ENCODE peak calls at places on chromosomes 6 and 20, in five cellular contexts. J is K562, L is H1, T is GM12878, F is HepG2. S is an unnamed sample.

GRCh38 chr6:134739299-134740090 is 210.4 kb downstream of the ALDH8A1 start:
- DNase-seq in J (no peak), L (no peak), T (no peak), F (no peak), S (no peak)

GRCh38 chr6:34202329-34203201 is 34.1 kb upstream of the HMGA1 start:
- DNase-seq in J (no peak), L (peak; percentile 67), T (no peak), F (no peak), S (peak; percentile 69)

GRCh38 chr6:131390322-131390721 is 182.7 kb upstream of the ARG1 start:
- DNase-seq in J (no peak), L (no peak), T (no peak), F (no peak), S (no peak)

GRCh38 chr20:34581341-34582189 is 23.0 kb downstream of the MAP1LC3A start:
- DNase-seq in J (no peak), L (no peak), T (peak; percentile 21), F (no peak), S (no peak)

GRCh38 chr6:26233608-26234420 is 131.2 kb upstream of the BTN3A2 start:
- DNase-seq in J (peak; percentile 75), L (no peak), T (peak; percentile 75), F (no peak), S (no peak)

GRCh38 chr6:84768442-84769174 is 4.2 kb upstream of the TBX18 start:
- DNase-seq in J (peak; percentile 38), L (peak; percentile 60), T (no peak), F (no peak), S (peak; percentile 64)

GRCh38 chr20:25220021-25220730 is 24.7 kb downstream of the ENTPD6 start:
- DNase-seq in J (peak; percentile 15), L (no peak), T (no peak), F (no peak), S (peak; percentile 42)

GRCh38 chr20:17822540-17823155 is 122.9 kb downstream of the BANF2 start:
- DNase-seq in J (no peak), L (no peak), T (no peak), F (no peak), S (no peak)

GRCh38 chr6:129314575-129314974 is 395.4 kb downstream of the ARHGAP18 start:
- DNase-seq in J (no peak), L (no peak), T (no peak), F (no peak), S (no peak)

GRCh38 chr20:25223179-25223661 is 24.7 kb upstream of the PYGB start:
- DNase-seq in J (peak; percentile 81), L (no peak), T (no peak), F (peak; percentile 91), S (no peak)

GRCh38 chr6:148629197-148629909 is 117.5 kb upstream of the UST start:
- DNase-seq in J (no peak), L (no peak), T (no peak), F (no peak), S (no peak)

GRCh38 chr6:75230484-75231325 is 12.9 kb downstream of the COX7A2 start:
- DNase-seq in J (peak; percentile 57), L (no peak), T (no peak), F (peak; percentile 58), S (peak; percentile 41)

GRCh38 chr6:121437861-121438651 is 2.6 kb downstream of the GJA1 start:
- DNase-seq in J (no peak), L (no peak), T (no peak), F (no peak), S (peak; percentile 60)

GRCh38 chr6:29887819-29888581 is 54.3 kb upstream of the HLA-A start:
- DNase-seq in J (no peak), L (peak; percentile 86), T (peak; percentile 25), F (no peak), S (peak; percentile 71)

GRCh38 chr6:152420696-152421095 is 216.5 kb downstream of the SYNE1 start:
- DNase-seq in J (no peak), L (no peak), T (no peak), F (no peak), S (no peak)

GRCh38 chr6:128632131-128632530 is 111.7 kb upstream of the PTPRK start:
- DNase-seq in J (no peak), L (no peak), T (no peak), F (peak; percentile 73), S (no peak)

GRCh38 chr6:151067684-151068596 is 171.8 kb upstream of the AKAP12 start:
- DNase-seq in J (no peak), L (peak; percentile 33), T (no peak), F (peak; percentile 96), S (no peak)

GRCh38 chr6:53938810-53939209 is 144.0 kb downstream of the LRRC1 start:
- DNase-seq in J (no peak), L (no peak), T (no peak), F (no peak), S (no peak)

GRCh38 chr6:101666256-101666655 is 272.7 kb downstream of the GRIK2 start:
- DNase-seq in J (no peak), L (no peak), T (no peak), F (peak; percentile 0), S (no peak)

GRCh38 chr20:48308232-48308781 is 519.5 kb downstream of the PREX1 start:
- DNase-seq in J (no peak), L (no peak), T (no peak), F (no peak), S (no peak)

GRCh38 chr20:56780266-56780665 is 151.2 kb downstream of the TFAP2C start:
- DNase-seq in J (no peak), L (no peak), T (no peak), F (no peak), S (no peak)

GRCh38 chr6:141607956-141608355 is 524.8 kb upstream of the GJE1 start:
- DNase-seq in J (no peak), L (no peak), T (no peak), F (no peak), S (no peak)

GRCh38 chr20:10780901-10781300 is 107.1 kb upstream of the JAG1 start:
- DNase-seq in J (no peak), L (no peak), T (no peak), F (no peak), S (no peak)

GRCh38 chr6:35441642-35442041 is 10.5 kb upstream of the FANCE start:
- DNase-seq in J (no peak), L (no peak), T (no peak), F (no peak), S (no peak)

GRCh38 chr6:2862712-2863174 is 21.1 kb upstream of the SERPINB1 start:
- DNase-seq in J (no peak), L (no peak), T (peak; percentile 93), F (no peak), S (no peak)

GRCh38 chr6:98094696-98095095 is 739.7 kb upstream of the POU3F2 start:
- DNase-seq in J (no peak), L (no peak), T (no peak), F (no peak), S (no peak)

GRCh38 chr6:13267142-13267621 is 61.2 kb downstream of the TBC1D7 start:
- DNase-seq in J (no peak), L (no peak), T (no peak), F (no peak), S (no peak)

GRCh38 chr6:139515511-139515910 is 141.1 kb upstream of the CITED2 start:
- DNase-seq in J (no peak), L (no peak), T (no peak), F (peak; percentile 31), S (no peak)

GRCh38 chr6:135995160-135995898 is 143.8 kb downstream of the PDE7B start:
- DNase-seq in J (no peak), L (no peak), T (no peak), F (no peak), S (no peak)

GRCh38 chr6:43434001-43434400 is 6.7 kb downstream of the ABCC10 start:
- DNase-seq in J (no peak), L (no peak), T (no peak), F (no peak), S (no peak)

GRCh38 chr6:11398451-11399326 is 138.9 kb upstream of the TMEM170B start:
- DNase-seq in J (no peak), L (no peak), T (no peak), F (peak; percentile 97), S (no peak)

DNA sequence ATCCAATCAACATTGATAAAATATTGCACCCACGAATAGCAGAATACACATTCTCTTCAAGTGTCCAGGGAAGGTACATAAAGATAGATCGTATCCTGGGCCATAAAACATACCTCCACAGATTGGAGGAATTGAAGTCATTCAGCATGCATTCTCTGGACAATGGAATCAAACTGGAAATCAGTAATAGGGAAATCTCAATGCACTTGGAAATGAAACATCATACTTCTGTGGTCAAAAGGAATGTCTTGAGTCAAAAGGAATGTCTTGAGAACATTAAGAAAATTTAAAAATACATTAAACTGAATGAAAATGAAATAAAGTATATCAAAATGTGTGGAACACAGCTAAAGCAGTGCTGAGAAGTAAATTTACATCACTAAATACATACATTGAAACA is 138.8 kb downstream of the TFAP2A start:
- DNase-seq in J (no peak), L (no peak), T (no peak), F (no peak), S (no peak)
- TF ChIP-seq ATF2 in J (no peak), L (no peak), T (no peak), F (no peak), S (no peak)

DNA sequence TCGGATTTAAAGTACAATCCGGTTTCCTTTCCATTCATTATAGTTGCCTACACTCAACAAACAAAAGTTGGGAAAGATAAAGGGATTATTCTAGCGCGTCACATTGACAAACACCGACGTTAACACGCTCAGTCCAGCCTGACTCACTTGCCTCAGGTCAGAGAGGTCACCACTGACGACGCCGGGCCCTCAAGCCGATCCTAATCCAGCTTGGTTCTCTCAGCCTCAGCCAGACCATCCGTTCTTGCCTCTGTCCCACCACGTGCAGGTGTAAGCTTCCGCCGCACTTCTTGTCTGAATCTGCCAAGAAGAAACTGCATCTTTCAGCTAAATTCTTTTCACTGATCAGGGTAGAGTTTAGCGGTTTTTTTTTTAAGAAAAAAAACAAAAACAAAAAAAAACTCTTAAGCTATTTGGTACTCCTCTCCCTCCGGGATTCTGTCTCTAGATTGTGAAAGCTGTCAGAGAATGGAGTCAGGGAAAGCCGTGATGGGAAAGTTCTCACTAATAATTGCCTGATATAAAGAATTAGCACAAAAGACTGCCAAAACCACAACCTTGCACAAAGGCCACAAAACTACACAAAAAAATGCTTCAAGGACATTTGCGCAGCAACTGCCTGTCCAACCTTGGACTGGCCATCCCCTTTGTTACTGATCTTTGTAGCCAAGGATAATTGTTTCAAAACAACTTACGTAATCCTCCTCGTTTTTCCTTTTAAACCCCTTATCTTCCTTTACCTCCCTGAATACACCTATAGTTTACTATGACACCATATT is 1.2 kb upstream of the PHF10 start:
- DNase-seq in J (peak; percentile 93), L (peak; percentile 49), T (no peak), F (peak; percentile 97), S (peak; percentile 48)
- TF ChIP-seq ATF2 in J (no peak), L (no peak), T (no peak), F (peak; percentile 89), S (no peak)

GRCh38 chr6:49556429-49556837 is 6.0 kb downstream of the C6orf141 start:
- DNase-seq in J (peak; percentile 87), L (no peak), T (no peak), F (peak; percentile 89), S (no peak)
- TF ChIP-seq ATF2 in J (no peak), L (no peak), T (no peak), F (no peak), S (no peak)

GRCh38 chr6:4371207-4371921 is 236.0 kb upstream of the ECI2 start:
- DNase-seq in J (peak; percentile 91), L (no peak), T (no peak), F (no peak), S (no peak)
- TF ChIP-seq ATF2 in J (no peak), L (no peak), T (no peak), F (no peak), S (no peak)

S was measured in WTC11.